ENCODE peak calls at places on chromosomes 11 and 22, in five cellular contexts. One of them, this sample, is unnamed.

GRCh38 chr11:8262552-8263108 is 1.0 kb downstream of the LMO1 start:
- DNase-seq in stimulated activated CD4-positive, alpha-beta T cell treated with anti-CD3 and anti-CD28 coated beads, Interleukin-12 subunit alpha, Interleukin-12 subunit beta, amount 100 ng/mL, for 24 hours: peak
- DNase-seq in CD8-positive, alpha-beta memory T cell: no peak
- DNase-seq in mesendoderm: peak
- DNase-seq in ureter: no peak
- DNase-seq in this sample: no peak

GRCh38 chr11:30342736-30343166 is 19.8 kb downstream of the ARL14EP start:
- DNase-seq in ureter: no peak
- DNase-seq in mesendoderm: no peak
- DNase-seq in stimulated activated CD4-positive, alpha-beta T cell treated with anti-CD3 and anti-CD28 coated beads, Interleukin-12 subunit alpha, Interleukin-12 subunit beta, amount 100 ng/mL, for 24 hours: no peak
- DNase-seq in CD8-positive, alpha-beta memory T cell: no peak
- DNase-seq in this sample: no peak

GRCh38 chr11:101523634-101524260 is 60.1 kb downstream of the TRPC6 start:
- DNase-seq in CD8-positive, alpha-beta memory T cell: no peak
- DNase-seq in stimulated activated CD4-positive, alpha-beta T cell treated with anti-CD3 and anti-CD28 coated beads, Interleukin-12 subunit alpha, Interleukin-12 subunit beta, amount 100 ng/mL, for 24 hours: no peak
- DNase-seq in mesendoderm: peak
- DNase-seq in ureter: no peak
- DNase-seq in this sample: no peak

GRCh38 chr22:25196326-25196725 is 3.3 kb upstream of the CRYBB3 start:
- DNase-seq in ureter: no peak
- DNase-seq in CD8-positive, alpha-beta memory T cell: no peak
- DNase-seq in mesendoderm: no peak
- DNase-seq in stimulated activated CD4-positive, alpha-beta T cell treated with anti-CD3 and anti-CD28 coated beads, Interleukin-12 subunit alpha, Interleukin-12 subunit beta, amount 100 ng/mL, for 24 hours: no peak
- DNase-seq in this sample: no peak

GRCh38 chr11:9461760-9462134 is 935 bp downstream of the ZNF143 start:
- DNase-seq in CD8-positive, alpha-beta memory T cell: peak
- DNase-seq in stimulated activated CD4-positive, alpha-beta T cell treated with anti-CD3 and anti-CD28 coated beads, Interleukin-12 subunit alpha, Interleukin-12 subunit beta, amount 100 ng/mL, for 24 hours: no peak
- DNase-seq in ureter: no peak
- DNase-seq in mesendoderm: peak
- DNase-seq in this sample: no peak

GRCh38 chr22:43817402-43817801 is 5.3 kb upstream of the EFCAB6 start:
- DNase-seq in mesendoderm: no peak
- DNase-seq in stimulated activated CD4-positive, alpha-beta T cell treated with anti-CD3 and anti-CD28 coated beads, Interleukin-12 subunit alpha, Interleukin-12 subunit beta, amount 100 ng/mL, for 24 hours: no peak
- DNase-seq in CD8-positive, alpha-beta memory T cell: no peak
- DNase-seq in ureter: no peak
- DNase-seq in this sample: no peak

GRCh38 chr11:67644042-67644441 is 4.5 kb upstream of the TBX10 start:
- DNase-seq in ureter: no peak
- DNase-seq in stimulated activated CD4-positive, alpha-beta T cell treated with anti-CD3 and anti-CD28 coated beads, Interleukin-12 subunit alpha, Interleukin-12 subunit beta, amount 100 ng/mL, for 24 hours: no peak
- DNase-seq in mesendoderm: peak
- DNase-seq in CD8-positive, alpha-beta memory T cell: no peak
- DNase-seq in this sample: no peak

GRCh38 chr11:6900327-6900999 is 8.2 kb upstream of the OR2D2 start:
- DNase-seq in ureter: no peak
- DNase-seq in mesendoderm: peak
- DNase-seq in CD8-positive, alpha-beta memory T cell: no peak
- DNase-seq in stimulated activated CD4-positive, alpha-beta T cell treated with anti-CD3 and anti-CD28 coated beads, Interleukin-12 subunit alpha, Interleukin-12 subunit beta, amount 100 ng/mL, for 24 hours: no peak
- DNase-seq in this sample: no peak

GRCh38 chr22:25919452-25919851 is 177.5 kb downstream of the MYO18B start:
- DNase-seq in CD8-positive, alpha-beta memory T cell: no peak
- DNase-seq in stimulated activated CD4-positive, alpha-beta T cell treated with anti-CD3 and anti-CD28 coated beads, Interleukin-12 subunit alpha, Interleukin-12 subunit beta, amount 100 ng/mL, for 24 hours: no peak
- DNase-seq in ureter: no peak
- DNase-seq in mesendoderm: no peak
- DNase-seq in this sample: no peak

GRCh38 chr11:47415949-47416472 is 7.6 kb downstream of the SLC39A13 start:
- DNase-seq in ureter: peak
- DNase-seq in mesendoderm: peak
- DNase-seq in CD8-positive, alpha-beta memory T cell: no peak
- DNase-seq in stimulated activated CD4-positive, alpha-beta T cell treated with anti-CD3 and anti-CD28 coated beads, Interleukin-12 subunit alpha, Interleukin-12 subunit beta, amount 100 ng/mL, for 24 hours: no peak
- DNase-seq in this sample: peak

GRCh38 chr11:20467458-20468185 is 80.1 kb downstream of the PRMT3 start:
- DNase-seq in ureter: no peak
- DNase-seq in stimulated activated CD4-positive, alpha-beta T cell treated with anti-CD3 and anti-CD28 coated beads, Interleukin-12 subunit alpha, Interleukin-12 subunit beta, amount 100 ng/mL, for 24 hours: no peak
- DNase-seq in mesendoderm: no peak
- DNase-seq in CD8-positive, alpha-beta memory T cell: no peak
- DNase-seq in this sample: no peak

GRCh38 chr11:13338437-13339069 is 61.0 kb downstream of the BMAL1 start:
- DNase-seq in stimulated activated CD4-positive, alpha-beta T cell treated with anti-CD3 and anti-CD28 coated beads, Interleukin-12 subunit alpha, Interleukin-12 subunit beta, amount 100 ng/mL, for 24 hours: no peak
- DNase-seq in CD8-positive, alpha-beta memory T cell: no peak
- DNase-seq in mesendoderm: no peak
- DNase-seq in ureter: no peak
- DNase-seq in this sample: no peak

GRCh38 chr22:44698531-44699421 is 3.2 kb upstream of the PRR5 start:
- DNase-seq in CD8-positive, alpha-beta memory T cell: no peak
- DNase-seq in stimulated activated CD4-positive, alpha-beta T cell treated with anti-CD3 and anti-CD28 coated beads, Interleukin-12 subunit alpha, Interleukin-12 subunit beta, amount 100 ng/mL, for 24 hours: no peak
- DNase-seq in mesendoderm: peak
- DNase-seq in ureter: no peak
- DNase-seq in this sample: no peak

GRCh38 chr11:120715239-120715638 is 203.7 kb downstream of the GRIK4 start:
- DNase-seq in ureter: no peak
- DNase-seq in stimulated activated CD4-positive, alpha-beta T cell treated with anti-CD3 and anti-CD28 coated beads, Interleukin-12 subunit alpha, Interleukin-12 subunit beta, amount 100 ng/mL, for 24 hours: no peak
- DNase-seq in CD8-positive, alpha-beta memory T cell: no peak
- DNase-seq in mesendoderm: peak
- DNase-seq in this sample: no peak

GRCh38 chr11:20474176-20474950 is 86.8 kb downstream of the PRMT3 start:
- DNase-seq in ureter: no peak
- DNase-seq in mesendoderm: peak
- DNase-seq in stimulated activated CD4-positive, alpha-beta T cell treated with anti-CD3 and anti-CD28 coated beads, Interleukin-12 subunit alpha, Interleukin-12 subunit beta, amount 100 ng/mL, for 24 hours: no peak
- DNase-seq in CD8-positive, alpha-beta memory T cell: no peak
- DNase-seq in this sample: no peak

GRCh38 chr11:560305-561147 is at the start of the genes LMNTD2 and RASSF7:
- DNase-seq in stimulated activated CD4-positive, alpha-beta T cell treated with anti-CD3 and anti-CD28 coated beads, Interleukin-12 subunit alpha, Interleukin-12 subunit beta, amount 100 ng/mL, for 24 hours: peak
- DNase-seq in mesendoderm: peak
- DNase-seq in ureter: peak
- DNase-seq in CD8-positive, alpha-beta memory T cell: peak
- DNase-seq in this sample: peak

GRCh38 chr11:79221417-79222130 is 219.3 kb downstream of the TENM4 start:
- DNase-seq in mesendoderm: no peak
- DNase-seq in stimulated activated CD4-positive, alpha-beta T cell treated with anti-CD3 and anti-CD28 coated beads, Interleukin-12 subunit alpha, Interleukin-12 subunit beta, amount 100 ng/mL, for 24 hours: no peak
- DNase-seq in ureter: no peak
- DNase-seq in CD8-positive, alpha-beta memory T cell: no peak
- DNase-seq in this sample: no peak

GRCh38 chr22:48515571-48516200 is 1312.0 kb downstream of the BRD1 start:
- DNase-seq in ureter: no peak
- DNase-seq in CD8-positive, alpha-beta memory T cell: no peak
- DNase-seq in mesendoderm: no peak
- DNase-seq in stimulated activated CD4-positive, alpha-beta T cell treated with anti-CD3 and anti-CD28 coated beads, Interleukin-12 subunit alpha, Interleukin-12 subunit beta, amount 100 ng/mL, for 24 hours: no peak
- DNase-seq in this sample: no peak

GRCh38 chr22:33044059-33044458 is 14.1 kb downstream of the SYN3 start:
- DNase-seq in stimulated activated CD4-positive, alpha-beta T cell treated with anti-CD3 and anti-CD28 coated beads, Interleukin-12 subunit alpha, Interleukin-12 subunit beta, amount 100 ng/mL, for 24 hours: no peak
- DNase-seq in ureter: no peak
- DNase-seq in mesendoderm: no peak
- DNase-seq in CD8-positive, alpha-beta memory T cell: no peak
- DNase-seq in this sample: no peak

GRCh38 chr22:37965940-37966664 is 12.6 kb downstream of the POLR2F start:
- DNase-seq in ureter: no peak
- DNase-seq in mesendoderm: no peak
- DNase-seq in stimulated activated CD4-positive, alpha-beta T cell treated with anti-CD3 and anti-CD28 coated beads, Interleukin-12 subunit alpha, Interleukin-12 subunit beta, amount 100 ng/mL, for 24 hours: no peak
- DNase-seq in CD8-positive, alpha-beta memory T cell: no peak
- DNase-seq in this sample: no peak

GRCh38 chr11:123425367-123425766 is 4.7 kb upstream of the GRAMD1B start:
- DNase-seq in stimulated activated CD4-positive, alpha-beta T cell treated with anti-CD3 and anti-CD28 coated beads, Interleukin-12 subunit alpha, Interleukin-12 subunit beta, amount 100 ng/mL, for 24 hours: no peak
- DNase-seq in ureter: no peak
- DNase-seq in CD8-positive, alpha-beta memory T cell: no peak
- DNase-seq in mesendoderm: no peak
- DNase-seq in this sample: no peak

GRCh38 chr11:110297082-110297725 is 790 bp upstream of the RDX start:
- DNase-seq in stimulated activated CD4-positive, alpha-beta T cell treated with anti-CD3 and anti-CD28 coated beads, Interleukin-12 subunit alpha, Interleukin-12 subunit beta, amount 100 ng/mL, for 24 hours: no peak
- DNase-seq in CD8-positive, alpha-beta memory T cell: no peak
- DNase-seq in mesendoderm: peak
- DNase-seq in ureter: no peak
- DNase-seq in this sample: no peak

GRCh38 chr22:48721394-48721666 is 1106.3 kb downstream of the BRD1 start:
- DNase-seq in CD8-positive, alpha-beta memory T cell: no peak
- DNase-seq in stimulated activated CD4-positive, alpha-beta T cell treated with anti-CD3 and anti-CD28 coated beads, Interleukin-12 subunit alpha, Interleukin-12 subunit beta, amount 100 ng/mL, for 24 hours: no peak
- DNase-seq in mesendoderm: no peak
- DNase-seq in ureter: no peak
- DNase-seq in this sample: no peak

GRCh38 chr11:115872418-115872817 is 368.2 kb upstream of the CADM1 start:
- DNase-seq in mesendoderm: no peak
- DNase-seq in stimulated activated CD4-positive, alpha-beta T cell treated with anti-CD3 and anti-CD28 coated beads, Interleukin-12 subunit alpha, Interleukin-12 subunit beta, amount 100 ng/mL, for 24 hours: no peak
- DNase-seq in CD8-positive, alpha-beta memory T cell: no peak
- DNase-seq in ureter: no peak
- DNase-seq in this sample: no peak

This sample was measured in lung.